ENCODE peak calls at places on chromosomes 12 and 14, in ten cellular contexts. M, X, T, G, B, I, Z, U, W and S are unnamed samples.

GRCh38 chr12:58521152-58521551 is 399.2 kb downstream of the LRIG3 start:
- DNase-seq in M (no peak), X (no peak), T (no peak), G (no peak), B (no peak), I (no peak), Z (no peak), U (no peak), W (no peak), S (no peak)

GRCh38 chr14:91749857-91750256 is 18.0 kb upstream of the CATSPERB start:
- DNase-seq in M (no peak), X (no peak), T (no peak), G (no peak), B (no peak), I (no peak), Z (no peak), U (no peak), W (no peak), S (no peak)

GRCh38 chr14:51165415-51165814 is 70.5 kb upstream of the TRIM9 start:
- DNase-seq in M (no peak), X (no peak), T (no peak), G (no peak), B (no peak), I (no peak), Z (no peak), U (no peak), W (no peak), S (no peak)

GRCh38 chr14:23639891-23640523 is 3.8 kb downstream of the DHRS2 start:
- DNase-seq in M (no peak), X (no peak), T (no peak), G (no peak), B (no peak), I (no peak), Z (no peak), U (no peak), W (no peak), S (no peak)

GRCh38 chr12:79681008-79681590 is 9.7 kb downstream of the PAWR start:
- DNase-seq in M (peak; percentile 54), X (peak; percentile 69), T (peak; percentile 83), G (no peak), B (no peak), I (no peak), Z (no peak), U (no peak), W (no peak), S (peak; percentile 71)

GRCh38 chr12:22287776-22288621 is 46.5 kb downstream of the ST8SIA1 start:
- DNase-seq in M (peak; percentile 61), X (peak; percentile 71), T (peak; percentile 70), G (no peak), B (no peak), I (peak; percentile 6), Z (no peak), U (no peak), W (no peak), S (peak; percentile 64)

GRCh38 chr14:55382483-55382882 is 29.1 kb downstream of the ATG14 start:
- DNase-seq in M (no peak), X (peak; percentile 63), T (peak; percentile 49), G (no peak), B (no peak), I (no peak), Z (no peak), U (no peak), W (no peak), S (no peak)

GRCh38 chr12:118052324-118053070 is 8.5 kb downstream of the WSB2 start:
- DNase-seq in M (peak; percentile 94), X (peak; percentile 99), T (peak; percentile 95), G (no peak), B (peak; percentile 96), I (no peak), Z (no peak), U (peak; percentile 31), W (no peak), S (peak; percentile 96)

GRCh38 chr12:64998327-64999156 is 122.6 kb downstream of the WIF1 start:
- DNase-seq in M (no peak), X (no peak), T (no peak), G (no peak), B (no peak), I (no peak), Z (no peak), U (no peak), W (no peak), S (no peak)

GRCh38 chr12:118193958-118194357 is 58.0 kb downstream of the PEBP1 start:
- DNase-seq in M (no peak), X (no peak), T (no peak), G (no peak), B (no peak), I (no peak), Z (no peak), U (peak; percentile 5), W (no peak), S (no peak)

GRCh38 chr14:79605863-79606262 is 605.4 kb downstream of the DIO2 start:
- DNase-seq in M (no peak), X (no peak), T (no peak), G (no peak), B (no peak), I (no peak), Z (no peak), U (no peak), W (peak; percentile 91), S (no peak)

GRCh38 chr12:1013618-1014489 is 22.8 kb downstream of the ERC1 start:
- DNase-seq in M (peak; percentile 83), X (peak; percentile 85), T (peak; percentile 87), G (no peak), B (no peak), I (no peak), Z (no peak), U (no peak), W (no peak), S (peak; percentile 84)

GRCh38 chr12:105358789-105359188 is 28.3 kb downstream of the C12orf75 start:
- DNase-seq in M (no peak), X (no peak), T (no peak), G (no peak), B (no peak), I (no peak), Z (no peak), U (no peak), W (no peak), S (no peak)

GRCh38 chr12:14928946-14929345 is 9.4 kb downstream of the ERP27 start:
- DNase-seq in M (peak; percentile 41), X (no peak), T (no peak), G (no peak), B (no peak), I (no peak), Z (no peak), U (no peak), W (no peak), S (no peak)

GRCh38 chr12:52130695-52131094 is 51.2 kb downstream of the SMIM41 start:
- DNase-seq in M (no peak), X (no peak), T (no peak), G (no peak), B (no peak), I (no peak), Z (no peak), U (no peak), W (no peak), S (no peak)

GRCh38 chr12:115697341-115697740 is 580.2 kb downstream of the MED13L start:
- DNase-seq in M (no peak), X (no peak), T (no peak), G (no peak), B (no peak), I (no peak), Z (no peak), U (no peak), W (peak; percentile 62), S (no peak)

GRCh38 chr12:49863946-49864816 is 21.3 kb upstream of the BCDIN3D start:
- DNase-seq in M (no peak), X (no peak), T (no peak), G (no peak), B (no peak), I (no peak), Z (no peak), U (no peak), W (no peak), S (no peak)

GRCh38 chr12:130953783-130954543 is at the start of gene ADGRD1:
- DNase-seq in M (peak; percentile 48), X (peak; percentile 19), T (peak; percentile 3), G (peak; percentile 59), B (no peak), I (no peak), Z (no peak), U (no peak), W (no peak), S (no peak)

GRCh38 chr12:15505616-15506015 is 183.3 kb downstream of the PTPRO start:
- DNase-seq in M (no peak), X (no peak), T (peak; percentile 46), G (no peak), B (no peak), I (no peak), Z (no peak), U (no peak), W (no peak), S (no peak)

GRCh38 chr12:71683633-71684032 is 2.2 kb upstream of the TMEM19 start:
- DNase-seq in M (no peak), X (no peak), T (no peak), G (no peak), B (no peak), I (no peak), Z (no peak), U (no peak), W (no peak), S (no peak)

GRCh38 chr14:77133718-77134338 is 7.8 kb downstream of the ZDHHC22 start:
- DNase-seq in M (peak; percentile 82), X (peak; percentile 42), T (peak; percentile 61), G (peak; percentile 91), B (no peak), I (peak; percentile 62), Z (no peak), U (no peak), W (no peak), S (peak; percentile 60)

GRCh38 chr14:102717211-102717610 is 60.0 kb upstream of the TRAF3 start:
- DNase-seq in M (no peak), X (no peak), T (no peak), G (no peak), B (no peak), I (no peak), Z (no peak), U (no peak), W (no peak), S (peak; percentile 12)

GRCh38 chr14:101347893-101348777 is 213.2 kb upstream of the DIO3 start:
- DNase-seq in M (no peak), X (no peak), T (no peak), G (no peak), B (no peak), I (no peak), Z (no peak), U (no peak), W (no peak), S (no peak)

GRCh38 chr14:96264850-96265249 is 8.8 kb downstream of the BDKRB1 start:
- DNase-seq in M (peak; percentile 63), X (peak; percentile 61), T (peak; percentile 45), G (no peak), B (no peak), I (peak; percentile 21), Z (no peak), U (no peak), W (no peak), S (no peak)

GRCh38 chr14:77098470-77099353 is 654 bp downstream of the CIPC start:
- DNase-seq in M (no peak), X (peak; percentile 12), T (no peak), G (no peak), B (no peak), I (no peak), Z (peak; percentile 37), U (peak; percentile 59), W (no peak), S (no peak)

GRCh38 chr12:95143784-95144205 is 70.4 kb upstream of the NR2C1 start:
- DNase-seq in M (peak; percentile 60), X (no peak), T (peak; percentile 40), G (no peak), B (no peak), I (no peak), Z (no peak), U (no peak), W (no peak), S (peak; percentile 16)

GRCh38 chr12:80166751-80167150 is 67.4 kb downstream of the OTOGL start:
- DNase-seq in M (no peak), X (no peak), T (no peak), G (no peak), B (no peak), I (no peak), Z (no peak), U (no peak), W (no peak), S (no peak)

GRCh38 chr14:103973354-103973753 is 31.0 kb upstream of the RD3L start:
- DNase-seq in M (no peak), X (peak; percentile 3), T (no peak), G (peak; percentile 20), B (no peak), I (no peak), Z (no peak), U (no peak), W (no peak), S (no peak)